ENCODE peak calls at places on chromosomes 13 and 19, in four cellular contexts. R, D, O and G are unnamed samples.

GRCh38 chr13:43305416-43305815 is 282.0 kb downstream of the DNAJC15 start:
- DNase-seq in R (no peak), D (no peak), O (no peak), G (no peak)

GRCh38 chr13:110743687-110744086 is 30.2 kb downstream of the ING1 start:
- DNase-seq in R (no peak), D (no peak), O (no peak), G (no peak)

GRCh38 chr19:17292301-17293074 is 10.7 kb downstream of the ABHD8 start:
- DNase-seq in D (peak), O (peak), R (peak), G (peak)

GRCh38 chr19:3106509-3107141 is 12.5 kb downstream of the GNA11 start:
- DNase-seq in R (no peak), D (no peak), O (no peak), G (no peak)

GRCh38 chr19:19348266-19348665 is 27.6 kb downstream of the MAU2 start:
- DNase-seq in D (no peak), O (no peak), R (no peak), G (no peak)

GRCh38 chr19:51065221-51065960 is 499 bp upstream of the KLK13 start:
- DNase-seq in O (no peak), D (no peak), R (no peak), G (no peak)

GRCh38 chr19:3176715-3177501 is 1.7 kb upstream of the S1PR4 start:
- DNase-seq in D (no peak), R (peak), O (peak), G (no peak)

GRCh38 chr19:49530708-49531107 is 2.9 kb downstream of the RCN3 start:
- DNase-seq in O (no peak), R (no peak), D (no peak), G (no peak)

GRCh38 chr13:79936368-79937136 is 404.4 kb downstream of the SPRY2 start:
- DNase-seq in O (peak), R (no peak), D (no peak), G (peak)

GRCh38 chr13:53112522-53112921 is 83.9 kb downstream of the OLFM4 start:
- DNase-seq in O (no peak), R (no peak), D (no peak), G (no peak)

GRCh38 chr19:33208904-33209843 is 15.0 kb downstream of the LRP3 start:
- DNase-seq in D (peak), R (no peak), O (no peak), G (no peak)

GRCh38 chr13:99258210-99258860 is at the start of gene GPR18:
- DNase-seq in R (no peak), O (no peak), D (no peak), G (no peak)

GRCh38 chr19:50317115-50317514 is 12.1 kb downstream of the KCNC3 start:
- DNase-seq in D (no peak), O (no peak), R (no peak), G (no peak)

GRCh38 chr19:38385804-38386257 is 2.0 kb downstream of the GGN start:
- DNase-seq in D (no peak), O (no peak), R (no peak), G (no peak)

GRCh38 chr19:6232567-6232966 is 47.2 kb downstream of the MLLT1 start:
- DNase-seq in O (no peak), D (no peak), R (no peak), G (peak)

GRCh38 chr19:35790981-35791813 is 15.8 kb downstream of the ARHGAP33 start:
- DNase-seq in D (no peak), R (no peak), O (no peak), G (no peak)
- H3K4me3 ChIP-seq in D (no peak), R (no peak), O (no peak), G (no peak)

GRCh38 chr13:45490068-45490467 is 25.3 kb downstream of the COG3 start:
- DNase-seq in D (no peak), O (no peak), R (no peak), G (no peak)
- TF ChIP-seq CTCF in D (no peak), O (no peak), R (peak), G (no peak)

DNA sequence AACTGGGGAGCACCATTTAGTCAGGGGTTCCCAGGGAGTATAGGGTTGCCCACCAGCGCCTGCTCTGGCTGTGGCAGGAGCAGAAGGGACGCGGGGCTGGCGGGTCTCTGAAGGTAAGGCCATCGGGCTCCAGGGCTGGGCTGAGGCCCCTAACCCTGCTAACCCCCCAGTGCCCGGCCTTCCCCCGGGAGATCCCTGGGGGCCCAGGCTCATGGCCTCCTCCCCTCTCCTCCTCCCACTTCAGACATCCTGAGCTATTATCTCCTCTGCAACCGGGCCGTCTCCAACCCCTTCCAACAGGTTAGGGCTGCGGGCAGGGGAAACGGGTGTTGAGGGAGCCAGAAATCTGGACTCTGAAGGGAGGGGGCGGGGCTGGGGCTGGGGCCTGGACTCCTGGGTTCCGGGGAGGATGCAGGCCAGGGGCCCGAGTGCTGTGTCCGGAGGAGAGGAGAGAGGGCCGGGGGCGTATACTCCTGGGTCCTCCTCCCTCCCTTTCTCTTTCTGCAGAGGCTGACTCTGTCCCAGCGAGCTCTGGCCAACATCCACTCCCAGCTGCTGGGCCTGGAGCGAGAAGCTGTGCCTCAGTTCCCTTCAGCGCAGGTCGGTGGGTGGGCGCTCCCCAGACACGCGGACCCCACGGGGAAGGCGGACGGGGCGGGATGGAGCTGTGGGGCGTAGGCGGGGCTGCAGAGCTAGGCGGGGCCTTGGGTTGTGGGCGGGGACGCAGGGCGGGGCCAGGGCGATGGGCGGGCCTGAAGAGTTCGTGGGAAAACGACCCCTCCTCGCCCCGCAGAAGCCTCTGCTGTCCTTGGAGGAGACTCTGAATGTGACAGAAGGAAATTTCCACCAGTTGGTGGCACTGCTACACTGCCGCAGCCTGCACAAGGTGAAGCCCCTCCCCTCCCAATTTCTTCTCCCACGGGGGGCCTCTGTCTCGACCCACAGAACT is 15.3 kb downstream of the TTYH1 start:
- DNase-seq in D (no peak), O (no peak), R (peak), G (no peak)
- H3K4me3 ChIP-seq in D (peak), O (no peak), R (peak), G (no peak)

GRCh38 chr13:114009590-114010400 is 35.9 kb upstream of the C13orf46 start:
- DNase-seq in R (no peak), O (no peak), D (no peak), G (no peak)
- TF ChIP-seq CTCF in R (no peak), O (no peak), D (no peak), G (no peak)

DNA sequence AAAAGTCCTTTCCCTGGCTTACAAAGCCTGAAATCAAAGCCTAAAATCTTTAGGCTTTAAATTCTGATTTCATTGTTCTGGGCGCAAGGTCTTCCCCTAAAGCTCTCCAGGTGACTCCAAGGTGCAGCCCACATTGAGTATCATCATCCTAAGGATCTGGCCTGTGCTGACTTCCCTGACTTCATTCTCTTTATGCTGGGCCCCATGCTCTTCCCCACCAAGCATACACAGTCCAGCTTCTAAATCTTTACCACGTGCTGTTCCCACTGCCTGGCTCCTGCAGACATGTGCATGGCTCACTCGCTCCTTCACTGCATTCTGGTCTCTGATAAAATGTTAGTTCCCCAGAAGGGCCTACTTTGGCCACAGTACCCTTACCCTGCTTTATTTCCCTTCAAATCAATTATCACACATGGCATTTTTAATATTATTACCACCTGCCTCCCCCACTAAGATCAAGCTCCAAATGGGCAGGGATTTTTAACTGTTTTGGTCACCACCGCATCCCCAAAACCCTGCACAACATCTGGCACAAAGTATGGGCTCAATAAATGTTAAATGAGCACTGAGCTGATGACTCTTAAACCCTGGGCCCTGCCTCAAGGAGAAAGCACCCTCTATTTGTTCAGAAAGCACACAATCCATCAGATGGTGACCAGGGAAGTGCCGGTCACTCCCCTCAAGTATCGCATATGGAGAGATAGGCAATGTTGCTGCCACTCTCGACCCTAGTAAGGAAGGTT is 3.3 kb downstream of the FBL start:
- DNase-seq in O (no peak), R (no peak), D (no peak), G (no peak)
- H3K4me3 ChIP-seq in O (no peak), R (no peak), D (no peak), G (peak)